ENCODE peak calls at places on chromosome 3, in four cellular contexts. M is RPMI8226, J is NCI-H1092, R is neuronal stem cell. Y is an unnamed sample.
A peak's percentile ranks its signal among the peaks of the same experiment; 100 is the strongest.

GRCh38 chr3:47103619-47104018 is 60.3 kb downstream of the SETD2 start:
- DNase-seq in R (no peak), J (no peak), M (no peak), Y (no peak)

GRCh38 chr3:49967307-49967706 is 27.4 kb downstream of the RBM6 start:
- DNase-seq in M (no peak), J (no peak), R (no peak), Y (peak; percentile 1)

GRCh38 chr3:53823026-53823955 is 22.9 kb downstream of the CHDH start:
- DNase-seq in R (no peak), J (no peak), M (no peak), Y (no peak)

GRCh38 chr3:17384567-17385296 is 357.7 kb downstream of the TBC1D5 start:
- DNase-seq in M (no peak), J (no peak), R (no peak), Y (peak; percentile 2)

GRCh38 chr3:60017631-60018030 is 967.8 kb upstream of the CFAP20DC start:
- DNase-seq in R (no peak), M (peak; percentile 43), J (no peak), Y (no peak)

GRCh38 chr3:71728632-71729342 is 3.6 kb upstream of the EIF4E3 start:
- DNase-seq in J (no peak), M (no peak), R (peak; percentile 69), Y (peak; percentile 21)

GRCh38 chr3:32569540-32570425 is 875 bp downstream of the DYNC1LI1 start:
- DNase-seq in R (peak; percentile 81), M (peak; percentile 70), J (no peak), Y (peak; percentile 78)

GRCh38 chr3:82087958-82088357 is 326.5 kb upstream of the GBE1 start:
- DNase-seq in M (no peak), R (no peak), J (no peak), Y (no peak)

GRCh38 chr3:153372326-153372725 is 210.3 kb downstream of the RAP2B start:
- DNase-seq in M (no peak), J (no peak), R (no peak), Y (no peak)

GRCh38 chr3:160331127-160331937 is 67.7 kb downstream of the IFT80 start:
- DNase-seq in R (no peak), J (no peak), M (no peak), Y (no peak)

GRCh38 chr3:188106006-188106405 is 48.0 kb upstream of the LPP start:
- DNase-seq in M (no peak), J (no peak), R (no peak), Y (no peak)

GRCh38 chr3:149657796-149658443 is at the start of gene WWTR1:
- DNase-seq in M (peak; percentile 42), J (no peak), R (peak; percentile 81), Y (peak; percentile 95)

GRCh38 chr3:27681249-27681748 is 40.8 kb downstream of the EOMES start:
- DNase-seq in M (peak; percentile 55), J (no peak), R (peak; percentile 50), Y (peak; percentile 79)

GRCh38 chr3:64166584-64167155 is 58.6 kb downstream of the PRICKLE2 start:
- DNase-seq in R (peak; percentile 39), M (no peak), J (no peak), Y (peak; percentile 45)

GRCh38 chr3:89368846-89369245 is 261.4 kb downstream of the EPHA3 start:
- DNase-seq in J (no peak), M (no peak), R (no peak), Y (no peak)

GRCh38 chr3:131801566-131801965 is 233.2 kb downstream of the CPNE4 start:
- DNase-seq in R (no peak), M (no peak), J (no peak), Y (no peak)

GRCh38 chr3:195100903-195101591 is 169.9 kb downstream of the XXYLT1 start:
- DNase-seq in J (no peak), M (no peak), R (no peak), Y (peak; percentile 89)

GRCh38 chr3:143830063-143830462 is 18.2 kb downstream of the SLC9A9 start:
- DNase-seq in M (peak; percentile 49), J (no peak), R (no peak), Y (no peak)

GRCh38 chr3:170330366-170330765 is 27.1 kb upstream of the SKIL start:
- DNase-seq in R (no peak), M (peak; percentile 67), J (no peak), Y (peak; percentile 19)

GRCh38 chr3:143736651-143737050 is 111.6 kb downstream of the SLC9A9 start:
- DNase-seq in M (no peak), R (no peak), J (no peak), Y (no peak)

Y was measured in A673.